ENCODE peak calls at places on chromosome 16, in ten cellular contexts. V is ascending aorta; D is astrocyte; T is NCI-H1105; Y is CD4-positive, alpha-beta T cell; S is neural progenitor cell; H is stimulated activated CD8-positive, alpha-beta memory T cell treated with anti-CD3 and anti-CD28 coated beads, Interleukin-4, amount 100 ng/mL, for 24 hours; G is AG04449; U is endothelial cell; N is stimulated activated CD4-positive, alpha-beta T cell treated with anti-CD3 and anti-CD28 coated beads, Interleukin-12 subunit alpha, Interleukin-12 subunit beta, amount 100 ng/mL, for 48 hours. P is an unnamed sample.

GRCh38 chr16:64094170-64094960 is 1027.5 kb downstream of the CDH11 start:
- DNase-seq in H (no peak), U (no peak), V (no peak), D (no peak), S (peak), N (no peak), T (no peak), Y (no peak), G (no peak), P (no peak)

GRCh38 chr16:89009343-89010209 is 32.6 kb upstream of the CBFA2T3 start:
- DNase-seq in N (no peak), D (no peak), U (peak), V (no peak), G (no peak), H (no peak), S (peak), T (no peak), Y (no peak), P (peak)

GRCh38 chr16:86969716-86970115 is 347.5 kb downstream of the C16orf95 start:
- DNase-seq in T (no peak), H (no peak), V (no peak), Y (no peak), G (no peak), S (no peak), N (no peak), U (no peak), D (no peak), P (no peak)

GRCh38 chr16:87416826-87417471 is 24.8 kb downstream of the MAP1LC3B start:
- DNase-seq in N (no peak), H (no peak), S (peak), G (no peak), D (peak), V (no peak), U (no peak), Y (peak), T (no peak), P (no peak)

GRCh38 chr16:68280160-68280559 is 15.8 kb downstream of the SLC7A6 start:
- DNase-seq in H (no peak), D (no peak), U (no peak), G (no peak), V (no peak), S (no peak), N (no peak), T (no peak), Y (no peak), P (no peak)

GRCh38 chr16:65120811-65121721 is 797 bp downstream of the CDH11 start:
- DNase-seq in H (no peak), V (no peak), G (no peak), Y (no peak), S (peak), N (no peak), D (peak), T (no peak), U (peak), P (no peak)

GRCh38 chr16:73213761-73214480 is 166.0 kb upstream of the ZFHX3 start:
- DNase-seq in G (no peak), U (no peak), T (peak), Y (no peak), N (no peak), D (no peak), V (no peak), H (no peak), S (no peak), P (peak)

GRCh38 chr16:49961087-49961486 is 63.9 kb upstream of the CNEP1R1 start:
- DNase-seq in H (no peak), T (peak), D (peak), V (no peak), S (no peak), U (no peak), Y (no peak), N (no peak), G (no peak), P (peak)

P was measured in LNCaP clone FGC.